ENCODE peak calls at places on chromosome 17, in six cellular contexts. X is naive thymus-derived CD4-positive, alpha-beta T cell; G is neural progenitor cell; K is left ventricle myocardium inferior; M is mesendoderm; R is IMR-90. D is an unnamed sample.

GRCh38 chr17:7184091-7184488 is 4.9 kb upstream of the ASGR1 start:
- DNase-seq in K (no peak), X (no peak), R (no peak), M (no peak), G (no peak), D (no peak)

GRCh38 chr17:75875182-75875939 is 3.0 kb downstream of the TRIM47 start:
- DNase-seq in X (no peak), K (no peak), M (no peak), R (no peak), G (no peak), D (no peak)

GRCh38 chr17:45147102-45147580 is 1.1 kb upstream of the HEXIM1 start:
- DNase-seq in K (no peak), G (peak; percentile 92), R (peak; percentile 62), X (no peak), M (no peak), D (peak; percentile 78)

GRCh38 chr17:81276781-81277180 is 18.3 kb downstream of the SLC38A10 start:
- DNase-seq in M (no peak), X (no peak), R (no peak), K (no peak), G (no peak), D (no peak)

GRCh38 chr17:17377071-17377487 is 73.9 kb downstream of the NT5M start:
- DNase-seq in X (no peak), R (no peak), M (no peak), K (no peak), G (no peak), D (no peak)

GRCh38 chr17:18033442-18034099 is 5.4 kb downstream of the ATPAF2 start:
- DNase-seq in R (peak; percentile 87), K (no peak), G (peak; percentile 86), M (peak; percentile 91), X (peak; percentile 72), D (peak; percentile 87)

GRCh38 chr17:76550712-76551615 is 11.1 kb downstream of the PRCD start:
- DNase-seq in M (peak; percentile 51), K (no peak), X (no peak), R (peak; percentile 54), G (no peak), D (no peak)

GRCh38 chr17:46140645-46141197 is 52.5 kb downstream of the KANSL1 start:
- DNase-seq in X (no peak), K (no peak), M (no peak), G (no peak), R (no peak), D (no peak)

GRCh38 chr17:73657473-73658116 is 13.3 kb upstream of the SDK2 start:
- DNase-seq in R (no peak), G (peak; percentile 84), X (no peak), M (peak; percentile 84), K (peak; percentile 52), D (peak; percentile 10)

GRCh38 chr17:57142925-57143324 is 57.9 kb downstream of the AKAP1 start:
- DNase-seq in R (no peak), K (no peak), M (no peak), X (no peak), G (no peak), D (no peak)

GRCh38 chr17:7308625-7309433 is 1.4 kb downstream of the EIF5A start:
- DNase-seq in R (peak; percentile 77), G (peak; percentile 77), K (peak; percentile 63), X (peak; percentile 88), M (peak; percentile 91), D (peak; percentile 90)

GRCh38 chr17:46991618-46992017 is 12.6 kb upstream of the RPRML start:
- DNase-seq in G (no peak), X (no peak), R (no peak), M (no peak), K (no peak), D (no peak)

GRCh38 chr17:67868176-67868575 is 42.9 kb downstream of the BPTF start:
- DNase-seq in M (no peak), R (no peak), G (no peak), X (no peak), K (no peak), D (no peak)

GRCh38 chr17:41777157-41777578 is 9.3 kb downstream of the JUP start:
- DNase-seq in G (peak; percentile 60), R (no peak), K (peak; percentile 77), X (no peak), M (peak; percentile 79), D (no peak)

GRCh38 chr17:78884148-78884870 is 18.7 kb downstream of the CEP295NL start:
- DNase-seq in M (peak; percentile 45), X (no peak), R (no peak), K (no peak), G (peak; percentile 41), D (no peak)

GRCh38 chr17:57766307-57766943 is 21.3 kb upstream of the CCDC182 start:
- DNase-seq in X (no peak), M (no peak), G (no peak), K (no peak), R (no peak), D (no peak)

GRCh38 chr17:28968269-28968913 is 17.1 kb upstream of the PHF12 start:
- DNase-seq in G (peak; percentile 84), R (no peak), K (no peak), X (no peak), M (peak; percentile 41), D (no peak)

GRCh38 chr17:75753514-75754377 is 11.2 kb downstream of the GALK1 start:
- DNase-seq in R (peak; percentile 56), X (peak; percentile 76), M (peak; percentile 84), G (peak; percentile 89), K (peak; percentile 78), D (peak; percentile 46)

GRCh38 chr17:2878751-2879254 is 82.6 kb downstream of the RAP1GAP2 start:
- DNase-seq in X (no peak), M (no peak), K (no peak), R (no peak), G (no peak), D (no peak)

GRCh38 chr17:10727192-10727591 is 2.6 kb downstream of the TMEM220 start:
- DNase-seq in K (no peak), G (no peak), X (no peak), R (no peak), M (no peak), D (no peak)

GRCh38 chr17:83091257-83092141 is 12.1 kb downstream of the METRNL start:
- DNase-seq in G (no peak), K (no peak), R (no peak), X (no peak), M (no peak), D (no peak)

GRCh38 chr17:83090424-83091256 is 11.2 kb downstream of the METRNL start:
- DNase-seq in G (no peak), M (no peak), X (no peak), K (no peak), R (no peak), D (no peak)

GRCh38 chr17:83093506-83093905 is 14.1 kb downstream of the METRNL start:
- DNase-seq in X (no peak), M (no peak), K (no peak), G (no peak), R (no peak), D (no peak)

GRCh38 chr17:83092931-83093330 is 13.5 kb downstream of the METRNL start:
- DNase-seq in R (no peak), G (no peak), K (no peak), M (no peak), X (no peak), D (no peak)

GRCh38 chr17:83092186-83092585 is 12.8 kb downstream of the METRNL start:
- DNase-seq in R (no peak), K (no peak), M (no peak), X (no peak), G (no peak), D (no peak)
- H3K4me3 ChIP-seq in R (no peak overlapping the region), K (peak overlapping the region; percentile 40), M (no peak overlapping the region), X (no peak overlapping the region), G (no peak overlapping the region), D (no peak overlapping the region)

GRCh38 chr17:60661489-60661888 is 16.2 kb upstream of the BCAS3 start:
- DNase-seq in M (no peak), R (no peak), K (no peak), X (no peak), G (no peak), D (no peak)

GRCh38 chr17:60671482-60671881 is 6.2 kb upstream of the BCAS3 start:
- DNase-seq in G (no peak), X (no peak), K (no peak), R (no peak), M (no peak), D (no peak)

GRCh38 chr17:60664022-60664421 is 13.6 kb upstream of the BCAS3 start:
- DNase-seq in G (no peak), K (no peak), X (no peak), M (no peak), R (peak; percentile 59), D (no peak)

DNA sequence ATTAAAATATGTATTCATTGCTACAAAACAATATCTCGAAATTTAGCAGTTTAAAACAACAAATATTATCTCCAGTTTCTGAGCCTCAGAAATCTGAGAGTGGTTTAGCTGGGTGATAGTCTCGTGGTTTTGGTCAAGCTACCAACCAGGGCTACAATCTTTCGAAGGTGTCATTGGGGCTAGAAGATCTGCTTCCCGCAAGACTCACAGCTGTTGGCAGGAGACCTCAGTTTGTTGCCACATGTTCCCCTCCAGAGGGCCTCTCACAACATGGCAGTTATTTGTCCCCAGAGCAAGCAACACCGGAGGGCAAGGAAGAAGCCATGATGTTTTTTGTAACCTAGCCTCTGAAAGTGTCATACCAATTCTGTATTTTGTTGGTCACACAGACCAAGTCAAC is 12.0 kb upstream of the BCAS3 start:
- DNase-seq in K (no peak), M (no peak), X (no peak), G (no peak), R (no peak), D (no peak)
- H3K4me3 ChIP-seq in K (no peak overlapping the region), M (no peak overlapping the region), X (no peak overlapping the region), G (no peak overlapping the region), R (no peak overlapping the region), D (no peak overlapping the region)

GRCh38 chr17:54971147-54971546 is 2.6 kb downstream of the STXBP4 start:
- DNase-seq in R (no peak), K (no peak), X (no peak), G (no peak), M (no peak), D (no peak)

GRCh38 chr17:54967621-54968258 is 714 bp downstream of the COX11 start:
- DNase-seq in R (peak; percentile 27), G (peak; percentile 18), X (peak; percentile 0), K (no peak), M (peak; percentile 67), D (peak; percentile 55)

GRCh38 chr17:54968954-54969400 is 412 bp downstream of the STXBP4 start:
- DNase-seq in R (peak; percentile 50), G (no peak), M (no peak), X (no peak), K (no peak), D (no peak)

GRCh38 chr17:54968259-54968953 is at the start of the genes COX11 and STXBP4:
- DNase-seq in X (peak; percentile 95), R (peak; percentile 97), M (peak; percentile 99), G (peak; percentile 97), K (peak; percentile 94), D (peak; percentile 97)

GRCh38 chr17:54969658-54970572 is 1.4 kb downstream of the STXBP4 start:
- DNase-seq in K (no peak), M (no peak), R (no peak), G (no peak), X (no peak), D (no peak)
- H3K4me3 ChIP-seq in K (peak overlapping the region; percentile 97), M (no peak overlapping the region), R (peak overlapping the region; percentile 83), G (peak overlapping the region; percentile 90), X (peak overlapping the region; percentile 98), D (peak overlapping the region; percentile 90)

DNA sequence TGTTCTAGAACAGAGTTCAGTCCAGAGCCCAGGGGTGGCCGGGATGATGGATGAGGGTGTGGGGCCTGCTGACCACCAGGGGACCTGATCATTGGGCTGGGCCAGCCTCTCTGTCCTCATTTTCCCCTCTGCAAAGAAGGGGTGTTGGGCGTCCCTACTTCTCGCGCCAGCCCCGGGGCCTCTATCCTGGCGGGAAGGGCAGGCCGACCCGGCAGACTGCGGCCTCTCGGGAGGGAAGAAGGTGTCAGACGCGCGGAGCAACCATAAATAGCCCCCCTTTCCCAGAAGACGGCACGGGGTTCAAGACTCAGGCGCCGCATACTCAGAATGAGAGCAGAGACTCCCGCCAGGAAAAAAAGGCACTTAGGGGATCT is 1.9 kb upstream of the CACNA1G start:
- DNase-seq in M (no peak), G (no peak), X (no peak), K (no peak), R (no peak), D (no peak)
- H3K4me3 ChIP-seq in M (no peak overlapping the region), G (peak overlapping the region; percentile 86), X (no peak overlapping the region), K (peak overlapping the region; percentile 70), R (no peak overlapping the region), D (no peak overlapping the region)